ENCODE peak calls at places on chromosomes 11 and 22, in ten cellular contexts. Y is GM12865, F is Peyer's patch, Z is tibial nerve, E is upper lobe of right lung, J is transverse colon, D is thoracic aorta, X is retinal pigment epithelial cell, U is cardiac muscle cell, T is pancreas. P is an unnamed sample.

GRCh38 chr11:118699508-118700220 is 20.2 kb upstream of the TREH start:
- DNase-seq in Y (no peak), F (peak; percentile 54), Z (no peak), E (no peak), J (no peak), D (no peak), X (no peak), U (no peak), T (no peak), P (no peak)

GRCh38 chr11:9962722-9963121 is 298.8 kb downstream of the SWAP70 start:
- DNase-seq in Y (peak; percentile 74), F (no peak), Z (no peak), E (no peak), J (no peak), D (no peak), X (no peak), U (no peak), T (no peak), P (no peak)

GRCh38 chr22:32000171-32000570 is 42.9 kb upstream of the SLC5A1 start:
- DNase-seq in Y (no peak), F (no peak), Z (no peak), E (no peak), J (no peak), D (no peak), X (no peak), U (no peak), T (no peak), P (no peak)

GRCh38 chr11:107858217-107859070 is at the start of gene SLC35F2:
- DNase-seq in Y (peak; percentile 94), F (peak; percentile 67), Z (no peak), E (peak; percentile 85), J (peak; percentile 85), D (no peak), X (no peak), U (peak; percentile 83), T (peak; percentile 67), P (peak; percentile 86)

GRCh38 chr11:36380296-36381004 is 84.4 kb downstream of the PRR5L start:
- DNase-seq in Y (no peak), F (no peak), Z (no peak), E (no peak), J (no peak), D (no peak), X (no peak), U (no peak), T (no peak), P (no peak)

GRCh38 chr11:124656759-124657627 is 16.5 kb downstream of the SIAE start:
- DNase-seq in Y (no peak), F (no peak), Z (no peak), E (no peak), J (no peak), D (no peak), X (no peak), U (peak; percentile 37), T (no peak), P (peak; percentile 62)

GRCh38 chr22:27578937-27579617 is 222.5 kb downstream of the MN1 start:
- DNase-seq in Y (no peak), F (no peak), Z (peak; percentile 11), E (no peak), J (no peak), D (no peak), X (no peak), U (no peak), T (no peak), P (no peak)

GRCh38 chr11:132475046-132475445 is 1057.3 kb downstream of the OPCML start:
- DNase-seq in Y (no peak), F (no peak), Z (no peak), E (no peak), J (no peak), D (no peak), X (no peak), U (no peak), T (no peak), P (no peak)

GRCh38 chr11:17734418-17734911 is at the start of gene KCNC1:
- DNase-seq in Y (peak; percentile 15), F (no peak), Z (no peak), E (peak; percentile 67), J (no peak), D (no peak), X (no peak), U (peak; percentile 82), T (peak; percentile 53), P (peak; percentile 23)

GRCh38 chr11:27008811-27009535 is 15.1 kb downstream of the FIBIN start:
- DNase-seq in Y (no peak), F (no peak), Z (no peak), E (no peak), J (no peak), D (no peak), X (no peak), U (no peak), T (no peak), P (peak; percentile 68)

GRCh38 chr22:31248138-31248745 is 36.1 kb downstream of the LIMK2 start:
- DNase-seq in Y (no peak), F (peak; percentile 51), Z (peak; percentile 72), E (peak; percentile 85), J (peak; percentile 52), D (peak; percentile 41), X (peak; percentile 81), U (peak; percentile 90), T (peak; percentile 75), P (peak; percentile 97)

GRCh38 chr11:79244175-79244804 is 196.5 kb downstream of the TENM4 start:
- DNase-seq in Y (no peak), F (no peak), Z (peak; percentile 38), E (no peak), J (no peak), D (no peak), X (peak; percentile 91), U (no peak), T (no peak), P (peak; percentile 95)

GRCh38 chr11:28903716-28904115 is 795.5 kb downstream of the METTL15 start:
- DNase-seq in Y (no peak), F (no peak), Z (no peak), E (no peak), J (no peak), D (no peak), X (peak; percentile 3), U (peak; percentile 36), T (no peak), P (peak; percentile 33)

GRCh38 chr11:102389253-102389652 is 42.2 kb downstream of the BIRC2 start:
- DNase-seq in Y (no peak), F (no peak), Z (no peak), E (no peak), J (no peak), D (no peak), X (no peak), U (no peak), T (no peak), P (peak; percentile 43)

GRCh38 chr11:122115520-122116343 is at the start of gene BLID:
- DNase-seq in Y (peak; percentile 22), F (no peak), Z (peak; percentile 64), E (peak; percentile 82), J (peak; percentile 19), D (no peak), X (no peak), U (peak; percentile 64), T (no peak), P (peak; percentile 57)

GRCh38 chr11:1454576-1454975 is 32.0 kb downstream of the MOB2 start:
- DNase-seq in Y (no peak), F (no peak), Z (no peak), E (no peak), J (no peak), D (no peak), X (no peak), U (no peak), T (no peak), P (no peak)
- TF ChIP-seq CTCF in Y (no peak), F (no peak), Z (no peak), E (no peak), J (no peak), D (no peak), X (no peak), U (no peak), T (no peak), P (no peak)

GRCh38 chr22:29524440-29525191 is 28.9 kb downstream of the THOC5 start:
- DNase-seq in Y (peak; percentile 46), F (no peak), Z (no peak), E (no peak), J (peak; percentile 22), D (no peak), X (peak; percentile 4), U (peak; percentile 55), T (no peak), P (peak; percentile 24)
- H3K4me3 ChIP-seq in Y (no peak overlapping the region), F (no peak overlapping the region), Z (no peak overlapping the region), E (no peak overlapping the region), J (no peak overlapping the region), D (no peak overlapping the region), X (no peak overlapping the region), U (no peak overlapping the region), T (no peak overlapping the region), P (no peak overlapping the region)

DNA sequence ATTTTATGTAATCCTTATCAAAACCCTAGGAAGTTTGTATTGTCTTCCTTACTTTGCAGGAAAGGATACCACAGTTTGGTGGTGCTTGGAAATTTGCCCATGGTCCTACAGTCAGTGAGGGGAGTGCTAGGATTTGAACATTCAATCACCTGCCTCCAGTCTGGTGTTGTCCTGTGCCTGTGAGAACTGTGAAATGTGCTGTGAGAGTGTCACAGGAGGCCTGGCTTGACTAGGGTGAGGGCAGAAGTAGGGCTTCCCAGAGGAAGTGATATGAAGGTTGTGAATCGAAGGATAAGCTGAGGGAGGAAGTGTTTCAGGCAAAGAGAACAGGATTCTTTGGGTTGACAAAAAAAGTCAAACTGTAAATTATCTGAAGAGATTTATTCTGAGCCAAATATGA is 424.4 kb downstream of the TMEM135 start:
- DNase-seq in Y (no peak), F (no peak), Z (no peak), E (no peak), J (no peak), D (no peak), X (no peak), U (no peak), T (no peak), P (no peak)
- TF ChIP-seq CTCF in Y (no peak), F (no peak), Z (no peak), E (no peak), J (no peak), D (no peak), X (no peak), U (no peak), T (no peak), P (no peak)

GRCh38 chr22:42072606-42073330 is 1.3 kb upstream of the PHETA2 start:
- DNase-seq in Y (peak; percentile 30), F (no peak), Z (no peak), E (no peak), J (no peak), D (no peak), X (no peak), U (peak; percentile 66), T (no peak), P (no peak)

GRCh38 chr22:42074153-42074750 is at the start of gene PHETA2:
- DNase-seq in Y (peak; percentile 54), F (peak; percentile 58), Z (peak; percentile 37), E (peak; percentile 85), J (peak; percentile 63), D (no peak), X (no peak), U (peak; percentile 14), T (peak; percentile 70), P (peak; percentile 29)

GRCh38 chr22:42073568-42074152 is 388 bp upstream of the PHETA2 start:
- DNase-seq in Y (no peak), F (no peak), Z (no peak), E (no peak), J (no peak), D (no peak), X (no peak), U (no peak), T (no peak), P (no peak)

GRCh38 chr22:42075277-42075676 is 1.2 kb downstream of the PHETA2 start:
- DNase-seq in Y (no peak), F (no peak), Z (no peak), E (no peak), J (no peak), D (no peak), X (no peak), U (no peak), T (no peak), P (no peak)

GRCh38 chr22:42074846-42075245 is 798 bp downstream of the PHETA2 start:
- DNase-seq in Y (no peak), F (no peak), Z (no peak), E (no peak), J (no peak), D (no peak), X (no peak), U (no peak), T (no peak), P (no peak)
- H3K4me3 ChIP-seq in Y (peak overlapping the region; percentile 36), F (peak overlapping the region; percentile 54), Z (peak overlapping the region; percentile 39), E (peak overlapping the region; percentile 65), J (peak overlapping the region; percentile 81), D (peak overlapping the region; percentile 90), X (peak overlapping the region; percentile 61), U (no peak overlapping the region), T (peak overlapping the region; percentile 60), P (peak overlapping the region; percentile 65)